ENCODE peak calls at places on chromosomes 2 and 18, in nine cellular contexts. X, F, V, E, C, D, S, Q and N are unnamed samples.

GRCh38 chr18:53941601-53942335 is 282.7 kb downstream of the MBD2 start:
- DNase-seq in X (no peak), F (no peak), V (no peak), E (no peak), C (no peak), D (no peak), S (no peak), Q (no peak), N (no peak)

GRCh38 chr2:50509852-50510251 is 522.1 kb downstream of the NRXN1 start:
- DNase-seq in X (no peak), F (no peak), V (no peak), E (no peak), C (no peak), D (no peak), S (no peak), Q (no peak), N (no peak)

GRCh38 chr2:12718662-12719399 is 2.1 kb downstream of the TRIB2 start:
- DNase-seq in X (no peak), F (peak), V (no peak), E (no peak), C (no peak), D (no peak), S (no peak), Q (no peak), N (no peak)

GRCh38 chr2:239881561-239882320 is 143.4 kb downstream of the NDUFA10 start:
- DNase-seq in X (no peak), F (no peak), V (no peak), E (no peak), C (no peak), D (no peak), S (peak), Q (no peak), N (peak)

GRCh38 chr18:48826806-48827205 is 124.0 kb downstream of the SMAD7 start:
- DNase-seq in X (no peak), F (peak), V (no peak), E (no peak), C (no peak), D (no peak), S (peak), Q (no peak), N (peak)

GRCh38 chr2:101710690-101711318 is 13.3 kb downstream of the MAP4K4 start:
- DNase-seq in X (no peak), F (no peak), V (no peak), E (no peak), C (no peak), D (no peak), S (no peak), Q (no peak), N (no peak)

GRCh38 chr2:133986881-133987793 is 266.7 kb upstream of the MGAT5 start:
- DNase-seq in X (no peak), F (no peak), V (no peak), E (no peak), C (no peak), D (no peak), S (no peak), Q (no peak), N (no peak)

GRCh38 chr2:109131777-109132176 is 2.8 kb downstream of the SH3RF3 start:
- DNase-seq in X (no peak), F (no peak), V (no peak), E (no peak), C (no peak), D (no peak), S (no peak), Q (no peak), N (no peak)

GRCh38 chr18:24875761-24876160 is 415.3 kb downstream of the HRH4 start:
- DNase-seq in X (no peak), F (no peak), V (no peak), E (no peak), C (no peak), D (no peak), S (no peak), Q (no peak), N (no peak)

GRCh38 chr2:168571061-168571460 is 115.0 kb downstream of the CERS6 start:
- DNase-seq in X (no peak), F (no peak), V (no peak), E (no peak), C (no peak), D (no peak), S (no peak), Q (no peak), N (no peak)

GRCh38 chr2:182248898-182249297 is 177.9 kb downstream of the PDE1A start:
- DNase-seq in X (no peak), F (no peak), V (no peak), E (no peak), C (no peak), D (no peak), S (no peak), Q (no peak), N (no peak)

GRCh38 chr18:47288741-47289140 is 37.3 kb upstream of the SKOR2 start:
- DNase-seq in X (no peak), F (no peak), V (no peak), E (no peak), C (no peak), D (no peak), S (no peak), Q (no peak), N (no peak)

GRCh38 chr2:136376798-136377211 is 258.9 kb upstream of the CXCR4 start:
- DNase-seq in X (no peak), F (peak), V (no peak), E (no peak), C (no peak), D (no peak), S (no peak), Q (no peak), N (no peak)

GRCh38 chr2:41668529-41668928 is 379.3 kb upstream of the PKDCC start:
- DNase-seq in X (no peak), F (no peak), V (no peak), E (no peak), C (no peak), D (no peak), S (no peak), Q (no peak), N (no peak)

GRCh38 chr2:212843409-212844199 is 305.0 kb upstream of the ERBB4 start:
- DNase-seq in X (no peak), F (no peak), V (no peak), E (no peak), C (no peak), D (no peak), S (no peak), Q (peak), N (no peak)

GRCh38 chr2:148880636-148881035 is 5.6 kb downstream of the KIF5C start:
- DNase-seq in X (no peak), F (no peak), V (no peak), E (no peak), C (no peak), D (no peak), S (no peak), Q (no peak), N (no peak)
- TF ChIP-seq POLR2AphosphoS5 in X (no peak), F (no peak), V (no peak), E (no peak), C (no peak), D (no peak), S (no peak), Q (no peak), N (no peak)

GRCh38 chr2:31579996-31580320 is 780 bp downstream of the SRD5A2 start:
- DNase-seq in X (no peak), F (no peak), V (no peak), E (no peak), C (no peak), D (no peak), S (no peak), Q (no peak), N (no peak)
- TF ChIP-seq POLR2AphosphoS5 in X (no peak), F (no peak), V (no peak), E (no peak), C (no peak), D (no peak), S (no peak), Q (no peak), N (no peak)

GRCh38 chr18:11323359-11323819 is 174.0 kb upstream of the PIEZO2 start:
- DNase-seq in X (no peak), F (no peak), V (no peak), E (no peak), C (no peak), D (no peak), S (no peak), Q (no peak), N (no peak)
- TF ChIP-seq POLR2AphosphoS5 in X (no peak), F (no peak), V (no peak), E (no peak), C (no peak), D (no peak), S (no peak), Q (no peak), N (no peak)

DNA sequence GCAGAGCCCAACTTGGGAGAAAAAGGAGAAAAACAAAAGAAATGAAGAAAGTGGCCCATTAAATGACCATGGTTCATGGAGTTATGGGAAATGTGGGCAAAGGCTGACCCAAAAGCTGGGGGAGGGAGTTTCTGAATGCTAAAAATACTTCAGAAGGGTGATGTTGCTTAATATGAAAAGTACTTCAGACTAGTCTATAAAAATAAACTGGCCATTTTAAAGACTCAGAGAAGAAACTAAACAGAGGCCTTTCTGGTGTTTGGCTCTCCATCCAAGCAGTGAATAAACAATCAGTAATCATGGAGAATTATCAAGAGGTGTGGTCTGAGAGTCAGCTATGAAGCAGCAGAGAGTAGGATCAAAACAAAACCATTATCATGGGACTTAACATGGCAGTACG is 160.8 kb upstream of the MAPRE2 start:
- DNase-seq in X (no peak), F (no peak), V (no peak), E (no peak), C (no peak), D (no peak), S (no peak), Q (no peak), N (no peak)
- TF ChIP-seq POLR2AphosphoS5 in X (no peak), F (no peak), V (no peak), E (no peak), C (no peak), D (no peak), S (no peak), Q (no peak), N (no peak)

GRCh38 chr2:144354953-144355352 is 165.0 kb downstream of the ZEB2 start:
- DNase-seq in X (no peak), F (no peak), V (no peak), E (no peak), C (no peak), D (no peak), S (no peak), Q (no peak), N (no peak)
- TF ChIP-seq POLR2AphosphoS5 in X (no peak), F (no peak), V (no peak), E (no peak), C (no peak), D (no peak), S (no peak), Q (no peak), N (no peak)

GRCh38 chr2:47904903-47905453 is 1.3 kb downstream of the FBXO11 start:
- DNase-seq in X (peak), F (peak), V (peak), E (no peak), C (no peak), D (peak), S (no peak), Q (no peak), N (peak)
- TF ChIP-seq POLR2AphosphoS5 in X (no peak), F (peak), V (no peak), E (no peak), C (no peak), D (no peak), S (no peak), Q (no peak), N (no peak)

DNA sequence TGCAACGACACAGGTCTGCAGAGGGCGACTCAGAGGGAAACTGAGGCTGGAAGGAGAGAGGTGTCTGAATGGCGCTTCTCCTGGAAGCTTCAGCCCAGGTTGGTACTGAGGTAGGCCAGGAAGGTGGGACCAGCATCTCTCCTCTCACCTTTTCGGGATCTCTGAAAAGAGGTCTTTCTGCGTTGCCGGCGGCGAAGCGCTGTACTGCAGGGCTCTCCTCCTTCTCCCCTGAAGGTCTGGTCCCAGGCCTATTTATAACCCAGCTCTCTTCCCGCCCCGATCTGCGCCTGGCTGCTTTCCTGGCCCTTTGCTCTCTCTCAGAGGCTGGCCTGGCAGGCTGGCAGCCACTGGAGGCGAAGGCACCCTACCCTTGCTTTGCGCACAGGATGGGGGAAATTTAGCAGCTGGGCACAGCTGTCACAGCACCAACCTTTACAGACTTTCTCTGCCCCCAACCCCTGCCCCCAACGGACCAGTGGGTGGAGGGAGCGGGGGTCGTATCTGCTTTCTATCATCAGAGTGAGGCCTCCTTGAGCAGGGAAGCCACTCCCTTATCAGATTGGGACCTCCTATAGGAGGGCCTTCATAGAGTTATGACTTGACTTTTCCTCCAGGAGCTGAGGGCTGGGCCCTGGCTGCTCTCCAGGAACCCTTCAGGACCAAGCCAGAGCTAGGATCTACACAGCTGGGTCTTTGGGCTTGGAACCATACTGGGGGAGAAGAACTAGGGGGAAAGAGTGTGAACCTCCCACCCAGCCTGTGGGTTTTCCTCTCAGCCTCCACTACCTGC is 1.1 kb downstream of the DYSF start:
- DNase-seq in X (no peak), F (peak), V (no peak), E (no peak), C (no peak), D (no peak), S (no peak), Q (no peak), N (no peak)
- TF ChIP-seq POLR2AphosphoS5 in X (no peak), F (no peak), V (no peak), E (no peak), C (no peak), D (no peak), S (no peak), Q (no peak), N (no peak)

DNA sequence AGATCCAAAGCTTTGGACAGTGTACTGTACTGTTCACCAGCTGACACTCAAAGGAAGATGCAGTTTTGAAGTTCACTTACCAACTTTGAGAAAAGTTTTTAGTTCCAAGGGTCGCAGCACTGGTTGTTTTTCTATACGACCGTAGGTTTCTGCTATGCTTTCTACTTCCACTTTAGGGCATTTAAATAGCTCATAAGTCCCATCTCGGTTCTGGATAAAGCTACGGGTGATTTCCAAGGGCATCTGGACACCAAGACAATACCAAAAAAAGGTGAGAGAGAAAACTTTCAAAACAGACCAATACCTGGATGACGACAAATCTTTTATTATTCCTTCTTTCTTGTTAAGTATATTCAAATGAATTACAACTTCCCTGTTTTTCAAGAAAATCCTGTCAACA is 30.3 kb downstream of the C2orf42 start:
- DNase-seq in X (no peak), F (no peak), V (no peak), E (no peak), C (no peak), D (no peak), S (no peak), Q (no peak), N (no peak)
- TF ChIP-seq POLR2AphosphoS5 in X (no peak), F (no peak), V (no peak), E (no peak), C (no peak), D (no peak), S (no peak), Q (no peak), N (no peak)

GRCh38 chr2:120223034-120223912 is at the start of gene TMEM185B:
- DNase-seq in X (peak), F (peak), V (peak), E (peak), C (no peak), D (peak), S (peak), Q (no peak), N (peak)
- TF ChIP-seq POLR2AphosphoS5 in X (peak), F (peak), V (peak), E (peak), C (peak), D (peak), S (no peak), Q (peak), N (no peak)